ENCODE peak calls at places on chromosomes 1 and 21, in five cellular contexts. J, I, D, E and F are unnamed samples.

GRCh38 chr1:19654386-19654785 is 10.3 kb downstream of the NBL1 start:
- DNase-seq in J (peak), I (no peak), D (no peak), E (no peak), F (no peak)

GRCh38 chr1:203867816-203868215 is 6.4 kb downstream of the SNRPE start:
- DNase-seq in J (no peak), I (no peak), D (no peak), E (no peak), F (no peak)

GRCh38 chr1:244599937-244600350 is 53.0 kb upstream of the DESI2 start:
- DNase-seq in J (peak), I (no peak), D (no peak), E (peak), F (peak)

GRCh38 chr21:36236052-36236730 is 79.6 kb downstream of the DOP1B start:
- DNase-seq in J (no peak), I (no peak), D (no peak), E (no peak), F (no peak)

GRCh38 chr21:45452696-45453307 is 47.8 kb downstream of the COL18A1 start:
- DNase-seq in J (no peak), I (no peak), D (no peak), E (no peak), F (no peak)

GRCh38 chr1:204073837-204074273 is 940 bp downstream of the SOX13 start:
- DNase-seq in J (peak), I (no peak), D (peak), E (no peak), F (no peak)

GRCh38 chr1:55594701-55595100 is 379.5 kb upstream of the USP24 start:
- DNase-seq in J (no peak), I (no peak), D (no peak), E (no peak), F (no peak)

GRCh38 chr1:224333939-224334701 is 4.1 kb upstream of the NVL start:
- DNase-seq in J (peak), I (no peak), D (no peak), E (no peak), F (no peak)

GRCh38 chr1:54378157-54378883 is 27.9 kb downstream of the SSBP3 start:
- DNase-seq in J (no peak), I (no peak), D (no peak), E (no peak), F (no peak)

GRCh38 chr1:169148472-169149252 is 42.2 kb downstream of the ATP1B1 start:
- DNase-seq in J (no peak), I (no peak), D (no peak), E (no peak), F (no peak)

GRCh38 chr1:220441211-220441610 is 86.7 kb upstream of the MARK1 start:
- DNase-seq in J (peak), I (no peak), D (no peak), E (no peak), F (no peak)

GRCh38 chr1:243731974-243732373 is 118.1 kb downstream of the AKT3 start:
- DNase-seq in J (no peak), I (no peak), D (no peak), E (no peak), F (no peak)

GRCh38 chr1:214123061-214123784 is 135.4 kb downstream of the PROX1 start:
- DNase-seq in J (peak), I (no peak), D (no peak), E (peak), F (no peak)

GRCh38 chr1:116878804-116879477 is 30.8 kb upstream of the PTGFRN start:
- DNase-seq in J (peak), I (no peak), D (peak), E (no peak), F (no peak)

GRCh38 chr1:220843481-220844011 is 35.7 kb upstream of the HLX start:
- DNase-seq in J (no peak), I (no peak), D (no peak), E (no peak), F (no peak)

GRCh38 chr21:42317826-42318746 is 2.9 kb upstream of the TFF3 start:
- DNase-seq in J (no peak), I (no peak), D (no peak), E (no peak), F (no peak)

GRCh38 chr1:18109756-18110597 is 2.4 kb downstream of the IGSF21 start:
- DNase-seq in J (no peak), I (no peak), D (peak), E (no peak), F (no peak)

GRCh38 chr1:112905420-112906154 is 50.4 kb downstream of the SLC16A1 start:
- DNase-seq in J (peak), I (no peak), D (no peak), E (no peak), F (no peak)

GRCh38 chr1:171061425-171062143 is 29.1 kb upstream of the FMO3 start:
- DNase-seq in J (peak), I (no peak), D (no peak), E (no peak), F (no peak)

GRCh38 chr1:165050246-165050645 is 306.3 kb downstream of the LMX1A start:
- DNase-seq in J (peak), I (no peak), D (no peak), E (no peak), F (no peak)

GRCh38 chr1:216416488-216416887 is 6.8 kb downstream of the USH2A start:
- DNase-seq in J (no peak), I (no peak), D (no peak), E (no peak), F (no peak)

GRCh38 chr1:30908886-30909777 is 574 bp upstream of the SDC3 start:
- DNase-seq in J (no peak), I (no peak), D (no peak), E (no peak), F (no peak)

GRCh38 chr21:46597896-46598343 is 7.0 kb downstream of the S100B start:
- DNase-seq in J (no peak), I (no peak), D (no peak), E (no peak), F (no peak)

GRCh38 chr1:57468661-57469523 is 45.0 kb upstream of the DAB1 start:
- DNase-seq in J (peak), I (no peak), D (no peak), E (no peak), F (no peak)

GRCh38 chr1:31934706-31935629 is 3.2 kb downstream of the PTP4A2 start:
- DNase-seq in J (peak), I (no peak), D (no peak), E (no peak), F (no peak)

GRCh38 chr1:87449348-87449963 is 120.8 kb downstream of the LMO4 start:
- DNase-seq in J (peak), I (no peak), D (no peak), E (peak), F (no peak)

GRCh38 chr21:29189358-29189757 is 58.9 kb downstream of the MAP3K7CL start:
- DNase-seq in J (no peak), I (no peak), D (no peak), E (no peak), F (no peak)

GRCh38 chr1:98870959-98871903 is 133.4 kb downstream of the PLPPR5 start:
- DNase-seq in J (no peak), I (no peak), D (no peak), E (peak), F (peak)

GRCh38 chr21:40809673-40810072 is 37.3 kb downstream of the DSCAM start:
- DNase-seq in J (no peak), I (no peak), D (no peak), E (no peak), F (no peak)

GRCh38 chr1:100578201-100578600 is 40.3 kb downstream of the GPR88 start:
- DNase-seq in J (peak), I (no peak), D (no peak), E (no peak), F (no peak)

GRCh38 chr1:206651958-206652890 is 16.9 kb downstream of the DYRK3 start:
- DNase-seq in J (no peak), I (no peak), D (no peak), E (no peak), F (no peak)

GRCh38 chr1:160428655-160429054 is 28.3 kb downstream of the VANGL2 start:
- DNase-seq in J (peak), I (no peak), D (no peak), E (peak), F (peak)

GRCh38 chr21:36396971-36397370 is 11.8 kb downstream of the CHAF1B start:
- DNase-seq in J (no peak), I (no peak), D (peak), E (no peak), F (no peak)

GRCh38 chr1:32195972-32196823 is 4.2 kb upstream of the CCDC28B start:
- DNase-seq in J (no peak), I (no peak), D (peak), E (no peak), F (peak)

GRCh38 chr1:167776151-167776550 is 54.4 kb downstream of the MPZL1 start:
- DNase-seq in J (no peak), I (no peak), D (no peak), E (no peak), F (no peak)

GRCh38 chr1:55823521-55824296 is 608.5 kb upstream of the USP24 start:
- DNase-seq in J (peak), I (no peak), D (no peak), E (no peak), F (no peak)

GRCh38 chr1:68973459-68974244 is 476.8 kb upstream of the DEPDC1 start:
- DNase-seq in J (peak), I (no peak), D (no peak), E (no peak), F (no peak)

GRCh38 chr1:191662746-191663145 is 495.5 kb upstream of the RGS18 start:
- DNase-seq in J (no peak), I (no peak), D (no peak), E (no peak), F (no peak)

GRCh38 chr21:16587671-16588379 is 858.0 kb downstream of the USP25 start:
- DNase-seq in J (peak), I (no peak), D (no peak), E (no peak), F (no peak)
- H3K27ac ChIP-seq in J (peak), I (peak), D (peak), E (no peak), F (no peak)

GRCh38 chr1:111193712-111194480 is 6.5 kb downstream of the DENND2D start:
- DNase-seq in J (peak), I (no peak), D (no peak), E (no peak), F (no peak)

GRCh38 chr1:111192074-111192473 is 8.4 kb downstream of the DENND2D start:
- DNase-seq in J (no peak), I (no peak), D (no peak), E (no peak), F (no peak)

GRCh38 chr1:111190931-111191451 is 9.5 kb downstream of the DENND2D start:
- DNase-seq in J (no peak), I (no peak), D (no peak), E (no peak), F (no peak)

GRCh38 chr1:111192643-111193519 is 7.6 kb downstream of the DENND2D start:
- DNase-seq in J (no peak), I (no peak), D (no peak), E (no peak), F (no peak)

DNA sequence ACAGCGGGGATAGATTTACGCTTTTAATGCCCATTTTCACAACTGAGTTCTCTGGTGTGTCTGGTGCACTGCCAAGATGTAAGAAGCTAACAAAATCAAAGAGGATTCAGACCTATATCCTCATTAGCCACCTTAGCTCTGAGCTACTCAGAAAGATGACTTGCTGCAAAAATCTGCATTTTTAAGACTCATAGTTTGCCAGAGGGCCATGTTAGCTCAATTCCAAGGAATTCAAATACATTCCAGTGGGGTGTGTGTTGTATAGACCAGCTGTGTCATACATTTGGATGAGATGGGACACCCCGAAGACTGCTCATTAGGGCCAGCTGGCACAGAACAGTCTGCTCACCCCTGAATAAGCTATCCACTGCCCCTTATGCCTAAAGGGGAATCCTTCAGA is 8.9 kb downstream of the DENND2D start:
- DNase-seq in J (no peak), I (no peak), D (no peak), E (no peak), F (no peak)
- H3K27ac ChIP-seq in J (no peak), I (no peak), D (no peak), E (peak), F (peak)

DNA sequence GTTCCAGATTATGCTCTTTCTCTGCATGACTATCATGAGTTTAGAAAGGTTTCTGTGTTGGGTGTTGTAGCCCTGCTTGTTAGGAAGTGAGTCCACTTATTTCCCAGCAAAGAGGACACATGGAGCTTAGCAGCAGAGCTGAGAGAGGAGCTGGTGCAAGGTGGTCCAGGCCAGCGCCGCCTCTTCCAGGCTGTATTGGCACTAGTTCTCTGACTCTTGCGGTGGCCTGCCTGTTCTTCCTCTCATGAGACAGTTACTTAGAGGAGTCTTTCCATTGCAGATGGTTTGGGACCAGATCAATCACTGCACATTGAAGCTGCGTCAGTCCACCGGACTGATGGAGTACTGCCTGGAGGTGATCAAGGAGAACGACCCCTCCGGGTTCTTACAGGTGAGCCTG is 38.0 kb downstream of the TRIM67 start:
- DNase-seq in J (no peak), I (no peak), D (no peak), E (no peak), F (no peak)
- H3K27ac ChIP-seq in J (no peak), I (no peak), D (no peak), E (no peak), F (no peak)

GRCh38 chr1:35756064-35756463 is 13.7 kb downstream of the CLSPN start:
- DNase-seq in J (no peak), I (no peak), D (no peak), E (no peak), F (no peak)
- H3K27ac ChIP-seq in J (no peak), I (no peak), D (no peak), E (no peak), F (no peak)

GRCh38 chr1:208189716-208190115 is 54.5 kb downstream of the PLXNA2 start:
- DNase-seq in J (no peak), I (no peak), D (no peak), E (no peak), F (no peak)

GRCh38 chr1:208189183-208189582 is 55.0 kb downstream of the PLXNA2 start:
- DNase-seq in J (peak), I (no peak), D (no peak), E (no peak), F (peak)

GRCh38 chr1:208188607-208189006 is 55.6 kb downstream of the PLXNA2 start:
- DNase-seq in J (no peak), I (no peak), D (no peak), E (no peak), F (no peak)

GRCh38 chr1:208185801-208186201 is 58.4 kb downstream of the PLXNA2 start:
- DNase-seq in J (peak), I (no peak), D (no peak), E (no peak), F (no peak)

GRCh38 chr1:208187499-208188041 is 56.6 kb downstream of the PLXNA2 start:
- DNase-seq in J (peak), I (no peak), D (no peak), E (no peak), F (no peak)
- H3K27ac ChIP-seq in J (peak), I (no peak), D (no peak), E (no peak), F (no peak)